ENCODE peak calls at places on chromosome 1, in seven cellular contexts. N is fibroblast of lung, U is HFFc6, V is GM12865, J is left ventricle myocardium inferior, I is HFF-Myc, W is A549. E is an unnamed sample.

GRCh38 chr1:233060595-233060994 is 110.2 kb downstream of the NTPCR start:
- DNase-seq in N (no peak), U (no peak), V (no peak), J (no peak), I (no peak), W (no peak), E (no peak)

GRCh38 chr1:241250465-241250864 is 106.5 kb downstream of the RGS7 start:
- DNase-seq in N (no peak), U (no peak), V (no peak), J (no peak), I (no peak), W (no peak), E (no peak)

GRCh38 chr1:218658899-218659298 is 313.8 kb downstream of the TGFB2 start:
- DNase-seq in N (peak; percentile 61), U (peak; percentile 74), V (no peak), J (no peak), I (no peak), W (peak; percentile 43), E (no peak)

GRCh38 chr1:209248649-209249279 is 334.8 kb upstream of the CAMK1G start:
- DNase-seq in N (peak; percentile 69), U (peak; percentile 50), V (peak; percentile 78), J (no peak), I (peak; percentile 26), W (peak; percentile 64), E (peak; percentile 57)

GRCh38 chr1:209583408-209583807 is at the start of gene CAMK1G:
- DNase-seq in N (peak; percentile 88), U (peak; percentile 93), V (no peak), J (no peak), I (no peak), W (no peak), E (no peak)

GRCh38 chr1:232627645-232628334 is 2.1 kb downstream of the SIPA1L2 start:
- DNase-seq in N (peak; percentile 44), U (no peak), V (peak; percentile 34), J (no peak), I (no peak), W (peak; percentile 64), E (no peak)

GRCh38 chr1:244675167-244675566 is 22.2 kb downstream of the DESI2 start:
- DNase-seq in N (peak; percentile 19), U (no peak), V (no peak), J (no peak), I (no peak), W (no peak), E (no peak)

GRCh38 chr1:221992427-221992826 is 250.5 kb upstream of the DUSP10 start:
- DNase-seq in N (no peak), U (no peak), V (peak; percentile 55), J (no peak), I (no peak), W (no peak), E (no peak)

GRCh38 chr1:167121375-167122120 is 27.7 kb downstream of the STYXL2 start:
- DNase-seq in N (peak; percentile 19), U (no peak), V (no peak), J (no peak), I (no peak), W (peak; percentile 58), E (no peak)

GRCh38 chr1:207401578-207401977 is 52.5 kb upstream of the CR2 start:
- DNase-seq in N (no peak), U (no peak), V (no peak), J (no peak), I (no peak), W (no peak), E (no peak)
- TF ChIP-seq CTCF in N (no peak), U (peak; percentile 31), V (peak; percentile 11), J (no peak), I (no peak), W (no peak), E (no peak)

DNA sequence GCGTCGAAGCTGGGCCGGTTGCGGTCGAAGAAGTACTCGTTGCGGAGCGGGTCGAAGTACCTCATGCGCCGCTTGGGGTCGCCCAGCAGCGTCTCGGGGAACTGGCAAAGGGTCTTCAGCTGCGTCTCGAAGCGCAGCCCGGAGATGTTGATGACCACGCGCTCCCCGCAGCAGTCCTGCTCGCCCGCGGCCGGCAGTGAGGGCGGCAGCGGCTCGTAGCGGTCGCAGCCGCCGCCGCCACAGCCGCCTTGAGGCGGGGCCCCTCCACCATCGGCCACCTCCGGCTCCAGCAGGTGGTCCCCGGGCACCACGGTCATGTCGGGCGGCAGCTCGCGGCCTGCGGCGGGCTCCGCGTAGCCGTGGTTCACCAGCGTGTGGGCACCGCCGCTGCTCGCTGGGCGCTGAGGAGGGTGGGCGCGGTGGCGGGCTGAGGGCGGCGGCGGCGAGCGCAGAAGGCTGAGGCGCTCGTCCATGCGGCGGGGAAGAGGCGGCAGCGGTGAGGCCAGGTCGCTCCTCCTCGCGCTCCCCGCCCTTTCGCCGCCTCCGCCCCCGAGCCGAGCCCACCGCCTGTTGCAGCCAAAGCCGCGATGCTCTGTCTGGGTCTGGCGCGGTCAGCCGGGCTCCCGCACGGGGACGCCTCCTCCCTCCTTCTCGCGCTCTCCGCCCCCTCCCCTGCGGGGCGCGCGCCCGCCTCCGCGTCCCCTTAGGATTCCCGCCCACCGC is at the start of gene KCNA3:
- DNase-seq in N (no peak), U (no peak), V (peak; percentile 67), J (peak; percentile 19), I (no peak), W (no peak), E (peak; percentile 73)
- TF ChIP-seq CTCF in N (no peak), U (no peak), V (peak; percentile 9), J (no peak), I (no peak), W (no peak), E (no peak)

GRCh38 chr1:155171836-155172731 is 1.0 kb downstream of the KRTCAP2 start:
- DNase-seq in N (no peak), U (no peak), V (no peak), J (no peak), I (no peak), W (no peak), E (no peak)

GRCh38 chr1:155174334-155175280 is 958 bp downstream of the TRIM46 start:
- DNase-seq in N (peak; percentile 34), U (no peak), V (peak; percentile 30), J (no peak), I (no peak), W (no peak), E (peak; percentile 53)

GRCh38 chr1:155173478-155174333 is at the start of gene TRIM46:
- DNase-seq in N (peak; percentile 55), U (peak; percentile 40), V (peak; percentile 54), J (no peak), I (no peak), W (peak; percentile 80), E (peak; percentile 83)

GRCh38 chr1:155170806-155171205 is 2.3 kb downstream of the KRTCAP2 start:
- DNase-seq in N (no peak), U (no peak), V (no peak), J (no peak), I (no peak), W (no peak), E (no peak)

GRCh38 chr1:155172732-155173477 is at the start of gene KRTCAP2:
- DNase-seq in N (peak; percentile 96), U (peak; percentile 95), V (peak; percentile 98), J (peak; percentile 94), I (peak; percentile 90), W (peak; percentile 97), E (peak; percentile 98)
- TF ChIP-seq CTCF in N (peak; percentile 80), U (peak; percentile 94), V (peak; percentile 97), J (peak; percentile 97), I (peak; percentile 92), W (peak; percentile 90), E (peak; percentile 95)

GRCh38 chr1:40782371-40782956 is 1.1 kb upstream of the KCNQ4 start:
- DNase-seq in N (peak; percentile 18), U (no peak), V (no peak), J (peak; percentile 42), I (no peak), W (no peak), E (no peak)
- TF ChIP-seq CTCF in N (peak; percentile 14), U (no peak), V (no peak), J (no peak), I (no peak), W (no peak), E (no peak)

GRCh38 chr1:248152056-248152827 is 7.3 kb downstream of the OR2M5 start:
- DNase-seq in N (no peak), U (no peak), V (no peak), J (no peak), I (no peak), W (no peak), E (no peak)
- TF ChIP-seq CTCF in N (no peak), U (no peak), V (no peak), J (no peak), I (no peak), W (no peak), E (peak; percentile 12)

E was measured in GM13977.